ENCODE peak calls at places on chromosome 17, in nine cellular contexts. U is neuronal stem cell, W is endothelial cell of umbilical vein, M is astrocyte, Q is H9, V is OCI-LY7, Y is A549, O is MM.1S, A is mammary epithelial cell. F is an unnamed sample.
A peak's percentile ranks its signal among the peaks of the same experiment; 100 is the strongest.

GRCh38 chr17:13757871-13758270 is 156.1 kb upstream of the HS3ST3A1 start:
- DNase-seq in Y (no peak), U (no peak), M (no peak), V (no peak), O (no peak), Q (no peak), W (no peak), A (no peak), F (no peak)

GRCh38 chr17:42428141-42428944 is 5.3 kb upstream of the CAVIN1 start:
- DNase-seq in M (peak; percentile 98), Q (peak; percentile 74), W (peak; percentile 85), O (peak; percentile 46), U (peak; percentile 53), A (peak; percentile 98), Y (peak; percentile 97), V (peak; percentile 74), F (no peak)

GRCh38 chr17:50533720-50534148 is 1.2 kb downstream of the EPN3 start:
- DNase-seq in O (no peak), Y (no peak), V (no peak), A (no peak), M (no peak), Q (no peak), W (peak; percentile 19), U (no peak), F (peak; percentile 63)

GRCh38 chr17:50267074-50267841 is 7.0 kb upstream of the TMEM92 start:
- DNase-seq in Q (no peak), O (no peak), A (no peak), W (no peak), V (no peak), Y (no peak), M (no peak), U (no peak), F (no peak)

GRCh38 chr17:78293896-78294295 is 62.5 kb downstream of the TMEM235 start:
- DNase-seq in O (no peak), A (no peak), Q (no peak), V (no peak), M (no peak), Y (no peak), W (no peak), U (no peak), F (no peak)

GRCh38 chr17:28706471-28707338 is 5.0 kb downstream of the PROCA1 start:
- DNase-seq in Q (no peak), Y (no peak), M (no peak), O (no peak), A (no peak), V (no peak), W (no peak), U (no peak), F (no peak)

GRCh38 chr17:48596000-48596734 is 2.6 kb upstream of the HOXB5 start:
- DNase-seq in V (no peak), M (no peak), A (no peak), W (no peak), Q (no peak), Y (no peak), U (no peak), O (no peak), F (no peak)

GRCh38 chr17:51643702-51644490 is 383.6 kb downstream of the UTP18 start:
- DNase-seq in Y (peak; percentile 51), Q (no peak), V (no peak), W (no peak), A (peak; percentile 65), M (no peak), U (no peak), O (no peak), F (peak; percentile 72)

GRCh38 chr17:81004336-81005015 is 12.8 kb downstream of the CHMP6 start:
- DNase-seq in Y (no peak), U (no peak), M (no peak), A (no peak), Q (no peak), O (no peak), V (no peak), W (no peak), F (no peak)

GRCh38 chr17:29723283-29724047 is 100.8 kb upstream of the CORO6 start:
- DNase-seq in O (no peak), V (peak; percentile 80), W (no peak), U (no peak), A (no peak), Q (no peak), Y (no peak), M (no peak), F (no peak)

GRCh38 chr17:70636517-70637133 is 467.3 kb downstream of the KCNJ2 start:
- DNase-seq in Q (no peak), M (peak; percentile 26), A (peak; percentile 30), Y (peak; percentile 52), W (peak; percentile 61), V (peak; percentile 48), O (peak; percentile 42), U (peak; percentile 40), F (peak; percentile 80)

GRCh38 chr17:41571561-41572434 is at the start of gene KRT9:
- DNase-seq in A (no peak), Y (no peak), O (no peak), V (no peak), W (no peak), Q (no peak), U (no peak), M (no peak), F (no peak)

GRCh38 chr17:82281076-82281475 is 7.6 kb upstream of the CSNK1D start:
- DNase-seq in M (no peak), O (no peak), U (no peak), W (no peak), V (no peak), Y (no peak), A (no peak), Q (no peak), F (no peak)

GRCh38 chr17:50221500-50222480 is 20.4 kb upstream of the COL1A1 start:
- DNase-seq in W (no peak), Y (no peak), A (peak; percentile 91), U (no peak), Q (no peak), V (no peak), O (peak; percentile 20), M (peak; percentile 76), F (peak; percentile 58)

GRCh38 chr17:49486012-49486641 is 9.0 kb upstream of the NGFR start:
- DNase-seq in Q (peak; percentile 99), M (no peak), Y (no peak), W (no peak), V (no peak), A (no peak), O (no peak), U (peak; percentile 56), F (no peak)

GRCh38 chr17:41894791-41895331 is 23.9 kb downstream of the ACLY start:
- DNase-seq in W (no peak), V (no peak), Q (no peak), A (no peak), Y (peak; percentile 57), M (peak; percentile 72), U (no peak), O (no peak), F (peak; percentile 30)

GRCh38 chr17:40326832-40327199 is 17.8 kb downstream of the RARA start:
- DNase-seq in V (no peak), Y (no peak), U (no peak), Q (no peak), M (no peak), O (no peak), A (no peak), W (no peak), F (no peak)
- H3K4me2 ChIP-seq in V (peak overlapping the region; percentile 50), Y (peak overlapping the region; percentile 65), U (no peak overlapping the region), Q (no peak overlapping the region), M (no peak overlapping the region), O (peak overlapping the region; percentile 90), A (no peak overlapping the region), W (no peak overlapping the region), F (no peak overlapping the region)

GRCh38 chr17:1145311-1145986 is 34.3 kb downstream of the ABR start:
- DNase-seq in Q (no peak), M (no peak), U (no peak), W (no peak), V (no peak), O (no peak), A (no peak), Y (no peak), F (no peak)

GRCh38 chr17:1146551-1147265 is 33.1 kb downstream of the ABR start:
- DNase-seq in M (no peak), Y (no peak), V (no peak), W (no peak), A (no peak), Q (no peak), O (no peak), U (no peak), F (no peak)

GRCh38 chr17:1142503-1143095 is 37.2 kb downstream of the ABR start:
- DNase-seq in O (no peak), U (no peak), V (no peak), Q (no peak), Y (no peak), A (no peak), W (no peak), M (no peak), F (no peak)

GRCh38 chr17:1144139-1144538 is 35.6 kb downstream of the ABR start:
- DNase-seq in M (no peak), U (no peak), Y (no peak), O (no peak), Q (no peak), W (no peak), V (no peak), A (no peak), F (no peak)

GRCh38 chr17:1143573-1143972 is 36.2 kb downstream of the ABR start:
- DNase-seq in O (no peak), W (no peak), M (no peak), Q (no peak), V (no peak), Y (no peak), U (peak; percentile 62), A (no peak), F (no peak)
- H3K4me2 ChIP-seq in O (no peak overlapping the region), W (no peak overlapping the region), M (no peak overlapping the region), Q (no peak overlapping the region), V (no peak overlapping the region), Y (no peak overlapping the region), U (peak overlapping the region; percentile 61), A (no peak overlapping the region), F (no peak overlapping the region)

DNA sequence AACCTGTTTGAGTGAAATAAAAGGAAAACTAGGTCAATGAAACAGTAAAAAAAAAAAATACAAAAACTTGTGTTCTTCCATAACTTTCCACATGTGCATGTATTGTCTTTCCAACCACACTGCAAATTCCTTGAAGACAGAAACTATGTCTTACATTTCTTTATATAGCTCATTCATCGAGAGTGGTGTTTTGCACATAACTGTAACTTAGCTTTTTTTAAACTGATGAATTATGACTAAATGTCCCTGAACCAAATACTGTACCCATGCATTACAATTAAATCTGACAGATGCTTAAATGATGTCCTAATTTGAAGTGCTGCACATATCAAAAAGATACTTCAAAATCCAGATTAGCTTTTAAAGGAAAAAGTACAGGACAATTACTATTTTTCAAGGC is 50.1 kb downstream of the BRIP1 start:
- DNase-seq in W (no peak), O (no peak), A (no peak), V (no peak), Q (no peak), Y (no peak), U (no peak), M (peak; percentile 52), F (no peak)
- H3K4me2 ChIP-seq in W (no peak overlapping the region), O (no peak overlapping the region), A (no peak overlapping the region), V (no peak overlapping the region), Q (no peak overlapping the region), Y (no peak overlapping the region), U (no peak overlapping the region), M (no peak overlapping the region), F (no peak overlapping the region)

DNA sequence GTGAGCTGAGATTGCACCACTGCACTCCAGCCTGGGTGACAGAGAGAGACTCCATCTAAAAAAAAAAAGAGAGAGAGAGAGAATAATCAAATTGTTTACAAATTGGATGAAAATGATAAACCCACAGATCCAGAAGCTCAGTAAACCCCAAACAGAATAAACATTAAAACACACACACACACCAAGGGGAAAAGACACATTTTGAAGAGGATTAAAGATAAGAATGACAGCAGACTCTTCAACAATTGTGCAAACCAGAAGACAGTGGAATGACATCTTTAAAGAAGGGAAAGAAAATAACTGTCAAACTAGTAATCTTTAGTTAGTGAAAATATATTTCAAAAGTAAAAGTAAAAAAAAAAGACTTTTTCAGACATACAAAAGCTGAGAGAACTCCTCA is 64.4 kb upstream of the RPL38 start:
- DNase-seq in U (no peak), O (no peak), M (no peak), Q (no peak), Y (no peak), A (no peak), W (no peak), V (no peak), F (no peak)
- H3K4me2 ChIP-seq in U (no peak overlapping the region), O (no peak overlapping the region), M (no peak overlapping the region), Q (no peak overlapping the region), Y (no peak overlapping the region), A (no peak overlapping the region), W (no peak overlapping the region), V (no peak overlapping the region), F (no peak overlapping the region)